ENCODE peak calls at places on chromosomes 6 and 20, in four cellular contexts. One of them, this sample, is unnamed.

GRCh38 chr20:57474191-57474590 is 50.7 kb downstream of the CTCFL start:
- DNase-seq in foreskin fibroblast: no peak
- DNase-seq in fibroblast of pulmonary artery: no peak
- DNase-seq in body of pancreas: no peak
- DNase-seq in this sample: no peak

GRCh38 chr20:41411458-41411857 is 44.8 kb upstream of the EMILIN3 start:
- DNase-seq in body of pancreas: no peak
- DNase-seq in foreskin fibroblast: peak; percentile 67
- DNase-seq in fibroblast of pulmonary artery: peak; percentile 55
- DNase-seq in this sample: no peak

GRCh38 chr6:2938632-2939083 is 32.7 kb downstream of the SERPINB6 start:
- DNase-seq in foreskin fibroblast: no peak
- DNase-seq in fibroblast of pulmonary artery: peak; percentile 17
- DNase-seq in body of pancreas: peak; percentile 38
- DNase-seq in this sample: no peak

GRCh38 chr20:25353754-25354705 is 36.6 kb downstream of the ABHD12 start:
- DNase-seq in fibroblast of pulmonary artery: no peak
- DNase-seq in foreskin fibroblast: no peak
- DNase-seq in body of pancreas: peak; percentile 55
- DNase-seq in this sample: no peak

GRCh38 chr6:117264487-117265424 is 602 bp upstream of the VGLL2 start:
- DNase-seq in fibroblast of pulmonary artery: peak; percentile 16
- DNase-seq in body of pancreas: no peak
- DNase-seq in foreskin fibroblast: no peak
- DNase-seq in this sample: no peak

GRCh38 chr6:2986722-2987196 is 12.9 kb upstream of the NQO2 start:
- DNase-seq in fibroblast of pulmonary artery: peak; percentile 85
- DNase-seq in body of pancreas: no peak
- DNase-seq in foreskin fibroblast: peak; percentile 89
- DNase-seq in this sample: no peak

GRCh38 chr20:10940941-10941340 is 267.1 kb upstream of the JAG1 start:
- DNase-seq in foreskin fibroblast: no peak
- DNase-seq in body of pancreas: no peak
- DNase-seq in fibroblast of pulmonary artery: no peak
- DNase-seq in this sample: no peak

GRCh38 chr6:5671162-5671561 is 335.6 kb downstream of the NRN1 start:
- DNase-seq in foreskin fibroblast: peak; percentile 48
- DNase-seq in body of pancreas: no peak
- DNase-seq in fibroblast of pulmonary artery: peak; percentile 85
- DNase-seq in this sample: no peak

GRCh38 chr6:47132724-47133123 is 90.6 kb upstream of the ADGRF1 start:
- DNase-seq in body of pancreas: no peak
- DNase-seq in fibroblast of pulmonary artery: no peak
- DNase-seq in foreskin fibroblast: no peak
- DNase-seq in this sample: no peak

GRCh38 chr20:14069796-14070195 is 74.5 kb downstream of the MACROD2 start:
- DNase-seq in foreskin fibroblast: peak; percentile 62
- DNase-seq in fibroblast of pulmonary artery: no peak
- DNase-seq in body of pancreas: no peak
- DNase-seq in this sample: no peak

GRCh38 chr6:119495230-119495683 is 145.7 kb upstream of the MAN1A1 start:
- DNase-seq in foreskin fibroblast: no peak
- DNase-seq in fibroblast of pulmonary artery: no peak
- DNase-seq in body of pancreas: peak; percentile 67
- DNase-seq in this sample: no peak

GRCh38 chr6:33926451-33926850 is 122.6 kb upstream of the MLN start:
- DNase-seq in foreskin fibroblast: no peak
- DNase-seq in body of pancreas: no peak
- DNase-seq in fibroblast of pulmonary artery: no peak
- DNase-seq in this sample: no peak

GRCh38 chr6:17101422-17102257 is at the start of gene STMND1:
- DNase-seq in fibroblast of pulmonary artery: peak; percentile 33
- DNase-seq in foreskin fibroblast: no peak
- DNase-seq in body of pancreas: peak; percentile 90
- DNase-seq in this sample: no peak

GRCh38 chr6:169173532-169174268 is 79.9 kb downstream of the THBS2 start:
- DNase-seq in foreskin fibroblast: no peak
- DNase-seq in body of pancreas: no peak
- DNase-seq in fibroblast of pulmonary artery: no peak
- DNase-seq in this sample: no peak

GRCh38 chr6:34102696-34103095 is 43.2 kb downstream of the GRM4 start:
- DNase-seq in foreskin fibroblast: no peak
- DNase-seq in fibroblast of pulmonary artery: no peak
- DNase-seq in body of pancreas: no peak
- DNase-seq in this sample: no peak

GRCh38 chr6:97113170-97113569 is 169.8 kb downstream of the MMS22L start:
- DNase-seq in fibroblast of pulmonary artery: no peak
- DNase-seq in body of pancreas: no peak
- DNase-seq in foreskin fibroblast: no peak
- DNase-seq in this sample: no peak

GRCh38 chr20:3687655-3688054 is 5.8 kb upstream of the ADAM33 start:
- DNase-seq in fibroblast of pulmonary artery: peak; percentile 75
- DNase-seq in foreskin fibroblast: no peak
- DNase-seq in body of pancreas: no peak
- DNase-seq in this sample: no peak

GRCh38 chr6:116405663-116406329 is 35.0 kb downstream of the DSE start:
- DNase-seq in body of pancreas: no peak
- DNase-seq in fibroblast of pulmonary artery: no peak
- DNase-seq in foreskin fibroblast: peak; percentile 70
- DNase-seq in this sample: no peak

GRCh38 chr20:2558581-2559301 is 22.4 kb downstream of the TMC2 start:
- DNase-seq in fibroblast of pulmonary artery: peak; percentile 12
- DNase-seq in foreskin fibroblast: peak; percentile 6
- DNase-seq in body of pancreas: peak; percentile 27
- DNase-seq in this sample: no peak

GRCh38 chr20:63692436-63693078 is 3.9 kb upstream of the TNFRSF6B start:
- DNase-seq in body of pancreas: no peak
- DNase-seq in foreskin fibroblast: peak; percentile 38
- DNase-seq in fibroblast of pulmonary artery: no peak
- DNase-seq in this sample: no peak

GRCh38 chr6:28543671-28544131 is 18.0 kb downstream of the GPX5 start:
- DNase-seq in fibroblast of pulmonary artery: peak; percentile 23
- DNase-seq in foreskin fibroblast: no peak
- DNase-seq in body of pancreas: no peak
- DNase-seq in this sample: no peak

GRCh38 chr6:15892369-15892768 is 229.5 kb upstream of the DTNBP1 start:
- DNase-seq in fibroblast of pulmonary artery: peak; percentile 87
- DNase-seq in foreskin fibroblast: peak; percentile 59
- DNase-seq in body of pancreas: no peak
- DNase-seq in this sample: no peak

GRCh38 chr6:164252952-164253351 is 838.4 kb downstream of the QKI start:
- DNase-seq in foreskin fibroblast: no peak
- DNase-seq in fibroblast of pulmonary artery: peak; percentile 5
- DNase-seq in body of pancreas: no peak
- DNase-seq in this sample: no peak

GRCh38 chr20:25136643-25137559 is 55.0 kb upstream of the VSX1 start:
- DNase-seq in body of pancreas: peak; percentile 84
- DNase-seq in fibroblast of pulmonary artery: peak; percentile 85
- DNase-seq in foreskin fibroblast: peak; percentile 95
- DNase-seq in this sample: no peak

GRCh38 chr6:30060634-30060981 is 457 bp upstream of the POLR1H start:
- DNase-seq in foreskin fibroblast: no peak
- DNase-seq in body of pancreas: peak; percentile 16
- DNase-seq in fibroblast of pulmonary artery: peak; percentile 34
- DNase-seq in this sample: no peak

GRCh38 chr20:38325905-38326304 is 20.4 kb upstream of the LBP start:
- DNase-seq in foreskin fibroblast: no peak
- DNase-seq in body of pancreas: no peak
- DNase-seq in fibroblast of pulmonary artery: no peak
- DNase-seq in this sample: no peak

GRCh38 chr6:93746892-93747291 is 327.5 kb upstream of the EPHA7 start:
- DNase-seq in body of pancreas: no peak
- DNase-seq in foreskin fibroblast: no peak
- DNase-seq in fibroblast of pulmonary artery: no peak
- DNase-seq in this sample: no peak

GRCh38 chr6:1378224-1379025 is 11.0 kb upstream of the FOXF2 start:
- DNase-seq in fibroblast of pulmonary artery: no peak
- DNase-seq in foreskin fibroblast: no peak
- DNase-seq in body of pancreas: no peak
- DNase-seq in this sample: no peak

GRCh38 chr20:50453533-50453932 is 56.6 kb upstream of the PTPN1 start:
- DNase-seq in foreskin fibroblast: no peak
- DNase-seq in body of pancreas: no peak
- DNase-seq in fibroblast of pulmonary artery: no peak
- DNase-seq in this sample: no peak

GRCh38 chr20:54188132-54188835 is 14.5 kb upstream of the CYP24A1 start:
- DNase-seq in fibroblast of pulmonary artery: no peak
- DNase-seq in foreskin fibroblast: no peak
- DNase-seq in body of pancreas: no peak
- DNase-seq in this sample: no peak

GRCh38 chr6:106626485-106626884 is 2.8 kb downstream of the RTN4IP1 start:
- DNase-seq in body of pancreas: no peak
- DNase-seq in foreskin fibroblast: no peak
- DNase-seq in fibroblast of pulmonary artery: no peak
- DNase-seq in this sample: no peak

GRCh38 chr6:17470953-17471335 is 77.5 kb downstream of the CAP2 start:
- DNase-seq in body of pancreas: no peak
- DNase-seq in fibroblast of pulmonary artery: peak; percentile 96
- DNase-seq in foreskin fibroblast: peak; percentile 46
- DNase-seq in this sample: no peak

GRCh38 chr20:35328689-35329088 is 36.5 kb upstream of the FAM83C start:
- DNase-seq in foreskin fibroblast: no peak
- DNase-seq in body of pancreas: no peak
- DNase-seq in fibroblast of pulmonary artery: no peak
- DNase-seq in this sample: no peak

GRCh38 chr20:35327074-35327976 is 35.1 kb upstream of the FAM83C start:
- DNase-seq in foreskin fibroblast: peak; percentile 78
- DNase-seq in fibroblast of pulmonary artery: no peak
- DNase-seq in body of pancreas: peak; percentile 15
- DNase-seq in this sample: no peak

GRCh38 chr20:35328095-35328685 is 36.0 kb upstream of the FAM83C start:
- DNase-seq in fibroblast of pulmonary artery: no peak
- DNase-seq in foreskin fibroblast: no peak
- DNase-seq in body of pancreas: no peak
- DNase-seq in this sample: no peak

GRCh38 chr20:35326732-35327073 is 34.5 kb upstream of the FAM83C start:
- DNase-seq in body of pancreas: no peak
- DNase-seq in fibroblast of pulmonary artery: no peak
- DNase-seq in foreskin fibroblast: no peak
- DNase-seq in this sample: no peak

GRCh38 chr20:35329435-35330139 is 37.4 kb upstream of the FAM83C start:
- DNase-seq in fibroblast of pulmonary artery: peak; percentile 44
- DNase-seq in body of pancreas: peak; percentile 17
- DNase-seq in foreskin fibroblast: peak; percentile 41
- DNase-seq in this sample: no peak
- TF ChIP-seq CTCF in fibroblast of pulmonary artery: peak; percentile 53
- TF ChIP-seq CTCF in body of pancreas: peak; percentile 26
- TF ChIP-seq CTCF in foreskin fibroblast: peak; percentile 57
- TF ChIP-seq CTCF in this sample: peak; percentile 62

DNA sequence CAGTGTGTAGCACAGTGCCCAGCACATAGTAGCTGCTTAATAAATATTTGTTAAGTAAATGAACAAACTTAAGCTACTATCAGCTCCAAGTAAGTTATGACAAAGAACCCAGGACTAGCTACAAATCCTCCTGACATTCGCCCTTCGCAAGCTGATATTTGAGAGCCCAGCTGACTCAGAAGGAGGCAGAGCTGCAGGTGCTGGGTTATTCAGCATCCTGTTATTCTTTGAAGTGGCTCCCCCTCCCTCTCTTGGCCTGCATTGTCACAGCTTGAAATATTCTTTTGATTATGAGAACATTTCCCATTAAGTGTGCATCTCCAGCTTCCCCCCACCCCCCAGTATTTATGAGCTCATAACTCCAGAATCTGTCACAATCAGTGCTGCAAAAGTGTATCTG is 78.8 kb upstream of the RALY start:
- DNase-seq in fibroblast of pulmonary artery: peak; percentile 66
- DNase-seq in foreskin fibroblast: peak; percentile 60
- DNase-seq in body of pancreas: no peak
- DNase-seq in this sample: no peak
- TF ChIP-seq CTCF in fibroblast of pulmonary artery: no peak
- TF ChIP-seq CTCF in foreskin fibroblast: no peak
- TF ChIP-seq CTCF in body of pancreas: no peak
- TF ChIP-seq CTCF in this sample: no peak

GRCh38 chr6:145368075-145368474 is 367.2 kb downstream of the EPM2A start:
- DNase-seq in body of pancreas: no peak
- DNase-seq in foreskin fibroblast: peak; percentile 56
- DNase-seq in fibroblast of pulmonary artery: peak; percentile 18
- DNase-seq in this sample: no peak

GRCh38 chr6:145372671-145373123 is 362.6 kb downstream of the EPM2A start:
- DNase-seq in foreskin fibroblast: peak; percentile 62
- DNase-seq in fibroblast of pulmonary artery: peak; percentile 86
- DNase-seq in body of pancreas: no peak
- DNase-seq in this sample: no peak

GRCh38 chr6:145373826-145374225 is 361.5 kb downstream of the EPM2A start:
- DNase-seq in body of pancreas: no peak
- DNase-seq in foreskin fibroblast: no peak
- DNase-seq in fibroblast of pulmonary artery: no peak
- DNase-seq in this sample: no peak

GRCh38 chr6:145367149-145367548 is 368.2 kb downstream of the EPM2A start:
- DNase-seq in body of pancreas: no peak
- DNase-seq in foreskin fibroblast: no peak
- DNase-seq in fibroblast of pulmonary artery: no peak
- DNase-seq in this sample: no peak

DNA sequence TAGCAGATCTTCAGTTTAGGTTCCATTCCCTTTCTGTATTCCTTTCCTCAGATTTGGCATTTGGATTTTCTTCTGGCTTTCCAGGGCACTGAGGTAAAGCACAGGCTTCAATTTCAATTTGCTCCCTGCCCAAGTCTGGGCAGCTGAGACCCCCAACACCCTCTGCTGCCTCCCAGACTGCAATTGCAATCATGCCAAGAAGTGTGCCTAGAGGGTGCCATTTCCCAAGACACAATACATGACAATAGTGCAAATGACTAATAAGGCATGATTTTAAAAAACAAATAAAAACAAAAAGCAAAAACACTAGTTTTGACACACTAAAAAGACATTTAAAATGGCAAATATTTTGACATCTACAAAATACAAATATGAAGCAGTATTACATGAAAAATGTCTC is 364.8 kb downstream of the EPM2A start:
- DNase-seq in body of pancreas: no peak
- DNase-seq in foreskin fibroblast: no peak
- DNase-seq in fibroblast of pulmonary artery: no peak
- DNase-seq in this sample: no peak
- TF ChIP-seq CTCF in body of pancreas: no peak
- TF ChIP-seq CTCF in foreskin fibroblast: no peak
- TF ChIP-seq CTCF in fibroblast of pulmonary artery: no peak
- TF ChIP-seq CTCF in this sample: no peak

DNA sequence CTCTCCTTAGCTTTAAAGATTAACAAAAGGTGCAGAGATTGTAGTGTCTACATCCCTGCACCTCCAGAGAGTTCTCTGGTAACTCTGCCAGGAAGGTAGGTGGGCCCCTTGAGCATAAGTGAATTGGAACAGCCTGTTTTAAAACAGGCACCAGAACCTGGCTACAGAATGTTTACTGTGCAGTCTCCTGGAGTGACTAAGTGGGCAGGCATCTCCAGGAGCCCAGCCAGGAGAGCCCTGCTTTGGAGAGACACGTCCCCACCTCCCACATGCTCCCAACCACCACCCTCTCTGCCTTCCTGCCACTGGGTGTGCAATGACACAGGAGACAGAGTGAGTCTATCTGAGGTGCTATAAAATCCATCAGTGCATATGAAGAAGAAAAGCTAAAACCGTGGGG is 110.3 kb upstream of the EYA4 start:
- DNase-seq in fibroblast of pulmonary artery: peak; percentile 32
- DNase-seq in foreskin fibroblast: no peak
- DNase-seq in body of pancreas: peak; percentile 53
- DNase-seq in this sample: no peak
- TF ChIP-seq CTCF in fibroblast of pulmonary artery: no peak
- TF ChIP-seq CTCF in foreskin fibroblast: no peak
- TF ChIP-seq CTCF in body of pancreas: no peak
- TF ChIP-seq CTCF in this sample: no peak